ENCODE peak calls at places on chromosome 6, in six cellular contexts. I is CD8-positive, alpha-beta T cell; B is aorta; N is neural progenitor cell; H is colonic mucosa; Q is lower leg skin. J is an unnamed sample.

GRCh38 chr6:95511404-95511803 is 65.9 kb upstream of the MANEA start:
- DNase-seq in H (no peak), B (no peak), Q (no peak), N (no peak), I (no peak), J (no peak)

GRCh38 chr6:42689371-42689770 is 33.0 kb downstream of the PRPH2 start:
- DNase-seq in N (no peak), B (no peak), I (no peak), H (no peak), Q (no peak), J (no peak)

GRCh38 chr6:122170274-122170673 is 229.2 kb upstream of the HSF2 start:
- DNase-seq in I (no peak), B (no peak), N (no peak), H (no peak), Q (no peak), J (no peak)

GRCh38 chr6:33755070-33755869 is 8.6 kb upstream of the IP6K3 start:
- DNase-seq in N (peak), Q (no peak), H (no peak), B (no peak), I (no peak), J (no peak)

GRCh38 chr6:90870561-90870960 is 283.7 kb upstream of the MAP3K7 start:
- DNase-seq in Q (no peak), N (no peak), I (no peak), B (no peak), H (no peak), J (no peak)

GRCh38 chr6:154974485-154975149 is 20.5 kb upstream of the TIAM2 start:
- DNase-seq in H (no peak), B (no peak), N (no peak), I (no peak), Q (no peak), J (no peak)

GRCh38 chr6:111776236-111777189 is 96.7 kb downstream of the FYN start:
- DNase-seq in H (no peak), Q (no peak), I (no peak), B (no peak), N (no peak), J (no peak)

GRCh38 chr6:32906539-32906938 is 34.3 kb downstream of the HLA-DMB start:
- DNase-seq in B (no peak), I (no peak), Q (no peak), N (no peak), H (no peak), J (no peak)

GRCh38 chr6:16725145-16725864 is 36.0 kb downstream of the ATXN1 start:
- DNase-seq in N (no peak), B (no peak), I (no peak), Q (no peak), H (no peak), J (no peak)

GRCh38 chr6:169864148-169865030 is 113.0 kb downstream of the ERMARD start:
- DNase-seq in I (no peak), Q (peak), H (peak), B (no peak), N (no peak), J (no peak)

GRCh38 chr6:14412026-14412425 is 294.5 kb downstream of the CD83 start:
- DNase-seq in I (no peak), N (no peak), H (no peak), B (no peak), Q (no peak), J (no peak)

GRCh38 chr6:156427345-156427744 is 349.8 kb upstream of the ARID1B start:
- DNase-seq in B (peak), Q (no peak), N (no peak), H (no peak), I (no peak), J (no peak)

GRCh38 chr6:123716506-123716905 is 79.8 kb upstream of the TRDN start:
- DNase-seq in H (no peak), Q (no peak), I (no peak), B (no peak), N (no peak), J (no peak)

GRCh38 chr6:111576302-111576701 is 29.4 kb downstream of the TRAF3IP2 start:
- DNase-seq in I (no peak), B (no peak), H (no peak), N (no peak), Q (no peak), J (no peak)

J was measured in hypothalamus.